ENCODE peak calls at places on chromosomes 3 and 15, in eight cellular contexts. T, V, L, J, G, K, P and U are unnamed samples.

GRCh38 chr3:193347507-193348501 is 30.7 kb downstream of the ATP13A5 start:
- DNase-seq in T (peak; percentile 20), V (peak; percentile 23), L (no peak), J (no peak), G (no peak), K (no peak), P (no peak), U (no peak)

GRCh38 chr3:127092776-127093175 is 100.2 kb upstream of the PRR23E start:
- DNase-seq in T (no peak), V (no peak), L (no peak), J (no peak), G (no peak), K (no peak), P (no peak), U (peak; percentile 25)

GRCh38 chr15:62607643-62608042 is 434.9 kb upstream of the TPM1 start:
- DNase-seq in T (no peak), V (no peak), L (no peak), J (peak; percentile 57), G (no peak), K (no peak), P (no peak), U (peak; percentile 38)

GRCh38 chr3:36729204-36730056 is 34.9 kb downstream of the DCLK3 start:
- DNase-seq in T (peak; percentile 1), V (peak; percentile 62), L (no peak), J (peak; percentile 78), G (peak; percentile 28), K (peak; percentile 21), P (peak; percentile 69), U (peak; percentile 67)

GRCh38 chr15:90075420-90076289 is 26.6 kb downstream of the IDH2 start:
- DNase-seq in T (no peak), V (no peak), L (no peak), J (no peak), G (peak; percentile 60), K (no peak), P (no peak), U (no peak)

GRCh38 chr3:52890735-52891134 is 6.6 kb downstream of the STIMATE start:
- DNase-seq in T (no peak), V (no peak), L (no peak), J (peak; percentile 25), G (no peak), K (no peak), P (no peak), U (no peak)

GRCh38 chr15:72184165-72184811 is 13.3 kb downstream of the GRAMD2A start:
- DNase-seq in T (no peak), V (no peak), L (no peak), J (no peak), G (no peak), K (no peak), P (no peak), U (peak; percentile 91)

GRCh38 chr3:170772135-170772534 is 97.9 kb downstream of the RPL22L1 start:
- DNase-seq in T (no peak), V (no peak), L (no peak), J (no peak), G (no peak), K (no peak), P (no peak), U (no peak)

GRCh38 chr3:57230006-57230405 is 2.5 kb downstream of the APPL1 start:
- DNase-seq in T (no peak), V (no peak), L (no peak), J (no peak), G (no peak), K (no peak), P (no peak), U (no peak)

GRCh38 chr3:152835311-152836102 is 576 bp downstream of the P2RY1 start:
- DNase-seq in T (no peak), V (no peak), L (no peak), J (peak; percentile 71), G (peak; percentile 84), K (no peak), P (peak; percentile 41), U (peak; percentile 69)

GRCh38 chr3:55185380-55185779 is 257.5 kb upstream of the LRTM1 start:
- DNase-seq in T (no peak), V (no peak), L (no peak), J (peak; percentile 52), G (no peak), K (no peak), P (no peak), U (no peak)

GRCh38 chr15:69093127-69093526 is 67.3 kb upstream of the GLCE start:
- DNase-seq in T (no peak), V (no peak), L (no peak), J (peak; percentile 43), G (no peak), K (peak; percentile 67), P (no peak), U (no peak)

GRCh38 chr15:65244638-65245037 is 33.4 kb upstream of the CILP start:
- DNase-seq in T (no peak), V (no peak), L (no peak), J (peak; percentile 5), G (no peak), K (no peak), P (no peak), U (no peak)

GRCh38 chr3:44444437-44444836 is 33.0 kb downstream of the ZNF445 start:
- DNase-seq in T (no peak), V (no peak), L (no peak), J (no peak), G (no peak), K (no peak), P (no peak), U (no peak)

GRCh38 chr3:184620101-184620798 is 58.7 kb downstream of the EPHB3 start:
- DNase-seq in T (no peak), V (no peak), L (no peak), J (peak; percentile 65), G (no peak), K (no peak), P (no peak), U (no peak)

GRCh38 chr3:169091196-169091595 is 572.3 kb downstream of the MECOM start:
- DNase-seq in T (no peak), V (no peak), L (no peak), J (peak; percentile 79), G (no peak), K (no peak), P (no peak), U (peak; percentile 60)

GRCh38 chr15:85562824-85563223 is 182.4 kb downstream of the AKAP13 start:
- DNase-seq in T (no peak), V (peak; percentile 85), L (no peak), J (no peak), G (no peak), K (no peak), P (no peak), U (no peak)

GRCh38 chr15:99929266-99929665 is 196.0 kb upstream of the LYSMD4 start:
- DNase-seq in T (no peak), V (no peak), L (no peak), J (no peak), G (no peak), K (no peak), P (no peak), U (no peak)

GRCh38 chr3:155560594-155560993 is 184.3 kb downstream of the PLCH1 start:
- DNase-seq in T (no peak), V (no peak), L (no peak), J (no peak), G (no peak), K (peak; percentile 16), P (peak; percentile 18), U (peak; percentile 35)

GRCh38 chr3:14130230-14130629 is 5.4 kb downstream of the TMEM43 start:
- DNase-seq in T (no peak), V (no peak), L (no peak), J (no peak), G (no peak), K (no peak), P (no peak), U (no peak)